ENCODE peak calls at places on chromosomes 11 and 22, in six cellular contexts. X is GM23338, U is GM12878, P is stomach, B is esophagus muscularis mucosa, G is transverse colon. W is an unnamed sample.

GRCh38 chr22:22988785-22989184 is 81.5 kb upstream of the GNAZ start:
- DNase-seq in X (no peak), U (no peak), P (no peak), B (no peak), G (no peak), W (no peak)

GRCh38 chr22:48870436-48870835 is 957.2 kb downstream of the BRD1 start:
- DNase-seq in X (no peak), U (no peak), P (no peak), B (no peak), G (no peak), W (no peak)

GRCh38 chr11:112784323-112785073 is 176.7 kb upstream of the NCAM1 start:
- DNase-seq in X (peak; percentile 28), U (no peak), P (no peak), B (no peak), G (peak; percentile 32), W (no peak)

GRCh38 chr11:86492370-86493030 is 117.8 kb downstream of the CCDC81 start:
- DNase-seq in X (no peak), U (no peak), P (no peak), B (no peak), G (no peak), W (no peak)

GRCh38 chr11:61347916-61348461 is 13.7 kb downstream of the CYB561A3 start:
- DNase-seq in X (peak; percentile 17), U (no peak), P (no peak), B (no peak), G (no peak), W (no peak)

GRCh38 chr22:28282346-28282745 is 363.3 kb upstream of the PITPNB start:
- DNase-seq in X (peak; percentile 27), U (no peak), P (no peak), B (no peak), G (no peak), W (no peak)

GRCh38 chr22:37381489-37381888 is 45.8 kb downstream of the ELFN2 start:
- DNase-seq in X (no peak), U (no peak), P (no peak), B (no peak), G (no peak), W (no peak)

GRCh38 chr11:106399075-106399500 is 321.6 kb downstream of the AASDHPPT start:
- DNase-seq in X (no peak), U (no peak), P (no peak), B (no peak), G (no peak), W (peak; percentile 92)

GRCh38 chr11:46120711-46121327 is 435 bp downstream of the PHF21A start:
- DNase-seq in X (peak; percentile 91), U (no peak), P (peak; percentile 43), B (no peak), G (peak; percentile 41), W (no peak)

GRCh38 chr22:33971561-33971961 is 51.3 kb upstream of the LARGE1 start:
- DNase-seq in X (no peak), U (no peak), P (no peak), B (no peak), G (no peak), W (no peak)

GRCh38 chr22:50396751-50397370 is 53.7 kb downstream of the PPP6R2 start:
- DNase-seq in X (no peak), U (no peak), P (no peak), B (no peak), G (no peak), W (no peak)
- H3K4me1 ChIP-seq in X (peaks cover 6% of the 10 kb centered on the region), U (peaks cover 12% of the 10 kb centered on the region), P (peaks cover 30% of the 10 kb centered on the region), B (peaks cover 6% of the 10 kb centered on the region), G (peaks cover 27% of the 10 kb centered on the region), W (peaks cover 12% of the 10 kb centered on the region)

DNA sequence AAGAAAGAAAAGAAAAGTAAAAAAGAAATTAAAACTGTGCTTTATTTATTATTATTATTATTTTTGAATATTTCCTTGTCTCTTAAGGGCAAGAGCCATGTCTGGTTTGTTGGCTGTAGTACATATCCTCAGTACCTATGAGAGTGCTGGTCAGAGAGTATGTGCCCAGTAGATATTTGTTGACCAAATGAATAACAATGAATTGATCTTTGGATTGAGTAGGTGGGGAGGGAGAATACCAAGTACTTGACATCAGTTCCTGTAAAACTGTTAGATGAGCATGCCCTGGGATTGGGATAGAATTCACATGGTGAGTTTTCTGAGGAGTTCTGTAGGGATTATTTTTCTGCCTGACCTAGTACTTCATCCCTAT is 11.4 kb downstream of the STIM1 start:
- DNase-seq in X (no peak), U (no peak), P (no peak), B (no peak), G (no peak), W (no peak)
- H3K27ac ChIP-seq in X (no peak overlapping the region), U (peak overlapping the region; percentile 82), P (no peak overlapping the region), B (peak overlapping the region; percentile 58), G (peak overlapping the region; percentile 50), W (peak overlapping the region; percentile 4)

GRCh38 chr11:114256898-114257286 is 39.3 kb upstream of the NNMT start:
- DNase-seq in X (no peak), U (no peak), P (no peak), B (no peak), G (no peak), W (no peak)
- TF ChIP-seq POLR2AphosphoS5 in X (no peak), U (no peak), P (no peak), B (peak; percentile 31), G (peak; percentile 43), W (no peak)

GRCh38 chr22:19479358-19480172 is at the start of gene CDC45:
- DNase-seq in X (peak; percentile 99), U (peak; percentile 93), P (peak; percentile 95), B (peak; percentile 99), G (peak; percentile 97), W (peak; percentile 84)

GRCh38 chr22:19477321-19478085 is 1.5 kb downstream of the UFD1 start:
- DNase-seq in X (no peak), U (no peak), P (no peak), B (no peak), G (no peak), W (no peak)

GRCh38 chr22:19476023-19476422 is 3.0 kb downstream of the UFD1 start:
- DNase-seq in X (no peak), U (no peak), P (no peak), B (no peak), G (no peak), W (no peak)

GRCh38 chr22:19478466-19479357 is at the start of gene UFD1:
- DNase-seq in X (peak; percentile 92), U (no peak), P (peak; percentile 81), B (peak; percentile 97), G (peak; percentile 86), W (no peak)

DNA sequence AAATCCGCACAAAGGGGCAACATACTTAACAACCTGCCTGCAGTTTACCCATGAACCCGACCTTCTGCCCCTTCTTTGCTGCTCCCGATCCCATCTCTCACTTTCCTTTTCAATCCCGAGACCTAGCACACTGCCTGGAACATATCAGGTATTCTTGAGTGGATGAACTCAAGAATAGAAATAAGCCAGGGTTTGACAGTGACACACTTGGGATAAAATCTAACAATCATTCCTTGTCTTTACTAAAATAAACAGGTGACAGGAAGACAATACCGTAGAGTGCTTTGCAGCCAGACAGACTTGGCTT is 954 bp downstream of the UFD1 start:
- DNase-seq in X (no peak), U (no peak), P (no peak), B (no peak), G (no peak), W (no peak)
- H3K4me1 ChIP-seq in X (peaks cover 13% of the 10 kb centered on the region), U (no peaks in the 10 kb centered on the region), P (peaks cover 24% of the 10 kb centered on the region), B (peaks cover 18% of the 10 kb centered on the region), G (peaks cover 22% of the 10 kb centered on the region), W (peaks cover 3% of the 10 kb centered on the region)

DNA sequence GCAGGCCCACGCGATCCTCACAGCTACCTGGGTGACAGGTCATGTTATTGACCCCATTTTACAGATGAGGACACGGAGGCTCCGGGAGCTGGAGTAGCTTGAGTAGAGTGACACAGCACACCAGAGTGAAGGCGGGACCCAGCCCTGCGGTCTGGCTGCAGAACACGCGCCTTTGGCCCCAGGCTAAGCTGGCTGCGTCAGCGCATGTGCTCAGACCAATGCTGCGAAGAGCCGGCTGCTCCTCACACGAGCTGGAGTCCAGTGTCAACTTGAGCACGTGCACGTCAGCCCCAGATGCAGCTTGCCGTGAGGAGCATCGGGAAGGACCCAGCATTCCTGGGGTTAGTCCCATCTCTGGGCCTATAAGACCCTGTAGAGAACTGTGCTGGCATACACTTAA is 49.9 kb downstream of the SCUBE1 start:
- DNase-seq in X (no peak), U (no peak), P (peak; percentile 36), B (no peak), G (peak; percentile 58), W (no peak)
- H3K27ac ChIP-seq in X (no peak overlapping the region), U (no peak overlapping the region), P (peak overlapping the region; percentile 39), B (peak overlapping the region; percentile 89), G (peak overlapping the region; percentile 72), W (no peak overlapping the region)

DNA sequence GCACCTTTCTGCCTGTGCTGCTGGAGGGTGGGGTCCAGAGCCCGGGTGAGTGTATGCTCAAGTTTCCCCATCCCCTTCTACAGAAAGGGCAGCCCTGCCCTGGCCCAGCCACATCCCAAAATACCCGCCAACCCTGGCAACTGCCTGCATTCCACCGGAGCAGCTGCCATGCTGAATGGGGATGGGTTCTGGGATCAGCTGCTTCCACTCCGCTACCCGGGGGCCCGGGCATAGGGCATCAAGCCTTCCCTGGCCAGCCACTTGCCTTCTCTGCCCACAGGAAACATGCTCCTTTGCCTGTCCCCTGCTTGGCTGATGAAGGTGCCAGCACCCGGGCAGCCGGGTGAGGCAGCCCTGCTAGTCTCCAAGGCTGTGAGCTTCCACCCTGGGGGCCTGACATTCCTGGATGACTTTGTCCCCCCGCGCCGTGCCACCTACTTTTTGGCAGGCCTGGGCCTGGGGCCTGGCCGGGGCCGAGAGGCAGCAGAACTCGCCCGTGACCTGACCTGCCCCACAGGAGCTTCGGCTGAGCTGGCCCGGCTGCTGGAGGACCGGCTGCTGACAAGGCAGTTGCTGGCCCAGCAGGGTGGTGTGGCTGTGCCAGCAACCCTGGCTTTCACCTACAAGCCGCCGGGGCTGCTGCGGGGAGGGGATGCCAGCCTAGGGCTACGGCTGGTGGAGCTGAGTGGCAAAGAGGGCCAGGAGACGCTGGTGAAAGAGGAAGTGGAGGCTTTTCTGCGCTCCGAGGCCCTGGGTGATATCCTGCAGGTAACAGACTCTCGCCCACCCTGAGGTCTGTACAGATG is 3.2 kb downstream of the CARNS1 start:
- DNase-seq in X (no peak), U (no peak), P (peak; percentile 67), B (no peak), G (no peak), W (no peak)
- TF ChIP-seq POLR2AphosphoS5 in X (no peak), U (no peak), P (no peak), B (no peak), G (no peak), W (no peak)

W was measured in Panc1.